ENCODE peak calls at places on chromosomes 5 and 9, in seven cellular contexts. Q is H9, Z is fibroblast of lung, L is K562, P is PC-3, E is HepG2, A is HCT116. K is an unnamed sample.
A peak's percentile ranks its signal among the peaks of the same experiment; 100 is the strongest.

GRCh38 chr5:112279082-112279481 is 140.0 kb downstream of the EPB41L4A start:
- DNase-seq in Q (no peak), Z (no peak), L (no peak), P (no peak), E (no peak), A (no peak), K (no peak)

GRCh38 chr5:39618391-39618790 is 193.6 kb upstream of the DAB2 start:
- DNase-seq in Q (no peak), Z (no peak), L (no peak), P (peak; percentile 65), E (no peak), A (no peak), K (no peak)

GRCh38 chr5:53406630-53407316 is 73.7 kb upstream of the FST start:
- DNase-seq in Q (no peak), Z (peak; percentile 95), L (no peak), P (peak; percentile 87), E (peak; percentile 5), A (peak; percentile 33), K (peak; percentile 93)

GRCh38 chr5:141869514-141869913 is 8.7 kb downstream of the PCDH1 start:
- DNase-seq in Q (no peak), Z (no peak), L (no peak), P (no peak), E (no peak), A (no peak), K (no peak)

GRCh38 chr5:86763914-86764313 is 146.2 kb downstream of the COX7C start:
- DNase-seq in Q (no peak), Z (no peak), L (no peak), P (no peak), E (no peak), A (no peak), K (no peak)

GRCh38 chr9:128636024-128636390 is 20.6 kb downstream of the DYNC2I2 start:
- DNase-seq in Q (peak; percentile 86), Z (no peak), L (no peak), P (peak; percentile 74), E (peak; percentile 81), A (no peak), K (no peak)

GRCh38 chr5:176743136-176743827 is 67.1 kb upstream of the UNC5A start:
- DNase-seq in Q (peak; percentile 55), Z (no peak), L (no peak), P (no peak), E (no peak), A (no peak), K (no peak)

GRCh38 chr5:51479840-51480239 is 96.6 kb downstream of the ISL1 start:
- DNase-seq in Q (no peak), Z (no peak), L (no peak), P (no peak), E (no peak), A (no peak), K (no peak)

DNA sequence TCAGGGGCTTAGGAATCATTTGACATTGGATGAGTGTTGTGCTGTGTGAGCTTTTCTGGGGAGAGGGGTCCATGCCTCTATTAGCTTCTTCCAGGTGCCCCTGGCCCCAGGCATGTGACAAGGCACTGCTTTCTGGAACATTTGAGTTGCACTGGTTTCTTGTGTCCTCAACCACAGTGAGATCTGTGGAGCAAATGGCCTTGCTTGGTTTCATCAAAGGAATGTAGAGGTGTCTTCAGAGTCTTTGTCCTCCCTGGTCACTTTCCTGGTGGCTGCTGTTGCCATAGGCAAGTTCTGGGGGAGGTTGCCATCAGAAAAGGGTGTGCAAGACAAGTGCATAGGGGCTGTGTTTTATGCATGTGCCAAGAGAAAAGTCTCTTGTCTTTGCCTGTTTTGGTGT is 157.5 kb downstream of the MACROH2A1 start:
- DNase-seq in Q (no peak), Z (no peak), L (no peak), P (no peak), E (no peak), A (no peak), K (no peak)
- H3K4me2 ChIP-seq in Q (no peak overlapping the region), Z (no peak overlapping the region), L (no peak overlapping the region), P (no peak overlapping the region), E (no peak overlapping the region), A (no peak overlapping the region), K (peak overlapping the region; percentile 53)

GRCh38 chr5:8327016-8327415 is 458.1 kb downstream of the MTRR start:
- DNase-seq in Q (no peak), Z (no peak), L (no peak), P (no peak), E (no peak), A (no peak), K (no peak)
- H3K9ac ChIP-seq in Q (no peak overlapping the region), Z (no peak overlapping the region), L (no peak overlapping the region), P (no peak overlapping the region), E (no peak overlapping the region), A (no peak overlapping the region), K (no peak overlapping the region)

GRCh38 chr9:36730414-36730813 is 157.7 kb downstream of the MELK start:
- DNase-seq in Q (no peak), Z (no peak), L (no peak), P (no peak), E (no peak), A (no peak), K (no peak)

GRCh38 chr9:36731068-36731467 is 158.4 kb downstream of the MELK start:
- DNase-seq in Q (no peak), Z (no peak), L (no peak), P (no peak), E (no peak), A (no peak), K (no peak)

GRCh38 chr9:36729902-36730301 is 157.2 kb downstream of the MELK start:
- DNase-seq in Q (no peak), Z (peak; percentile 12), L (no peak), P (peak; percentile 3), E (no peak), A (no peak), K (peak; percentile 8)

GRCh38 chr9:36731576-36731975 is 158.9 kb downstream of the MELK start:
- DNase-seq in Q (no peak), Z (peak; percentile 18), L (no peak), P (no peak), E (no peak), A (no peak), K (peak; percentile 10)

GRCh38 chr9:36728651-36729520 is 156.2 kb downstream of the MELK start:
- DNase-seq in Q (peak; percentile 91), Z (peak; percentile 58), L (peak; percentile 64), P (peak; percentile 72), E (peak; percentile 54), A (peak; percentile 57), K (peak; percentile 32)
- TF ChIP-seq CTCF in Q (peak; percentile 98), Z (peak; percentile 75), L (peak; percentile 89), P (peak; percentile 76), E (peak; percentile 89), A (peak; percentile 93), K (peak; percentile 84)

DNA sequence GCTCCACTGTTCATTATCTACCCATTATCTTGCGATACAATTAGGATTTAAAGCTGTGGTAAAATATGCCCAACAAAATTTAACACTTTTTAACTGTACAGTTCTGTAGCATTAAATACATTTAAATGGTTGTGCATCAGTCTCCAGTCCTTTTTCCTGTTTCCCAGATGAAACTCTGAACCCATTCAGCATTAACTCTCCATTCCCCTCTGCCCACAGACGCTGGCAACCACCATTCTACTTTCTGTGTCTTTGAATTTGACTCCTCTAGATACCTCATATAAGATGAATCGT is 2.9 kb upstream of the TRIM7 start:
- DNase-seq in Q (no peak), Z (no peak), L (no peak), P (no peak), E (no peak), A (no peak), K (no peak)
- H3K4me2 ChIP-seq in Q (no peak overlapping the region), Z (no peak overlapping the region), L (peak overlapping the region; percentile 93), P (peak overlapping the region; percentile 85), E (peak overlapping the region; percentile 80), A (peak overlapping the region; percentile 94), K (no peak overlapping the region)

GRCh38 chr5:82512025-82512424 is 233.9 kb upstream of the RPS23 start:
- DNase-seq in Q (no peak), Z (no peak), L (no peak), P (no peak), E (no peak), A (no peak), K (no peak)

GRCh38 chr5:82513739-82514138 is 235.6 kb upstream of the RPS23 start:
- DNase-seq in Q (peak; percentile 60), Z (no peak), L (no peak), P (no peak), E (no peak), A (no peak), K (no peak)

GRCh38 chr5:82509726-82510125 is 231.6 kb upstream of the RPS23 start:
- DNase-seq in Q (no peak), Z (no peak), L (no peak), P (no peak), E (no peak), A (no peak), K (no peak)
- H3K9ac ChIP-seq in Q (no peak overlapping the region), Z (no peak overlapping the region), L (no peak overlapping the region), P (no peak overlapping the region), E (no peak overlapping the region), A (no peak overlapping the region), K (no peak overlapping the region)

GRCh38 chr5:137037848-137038247 is 461.3 kb downstream of the SPOCK1 start:
- DNase-seq in Q (no peak), Z (no peak), L (no peak), P (no peak), E (no peak), A (no peak), K (no peak)
- TF ChIP-seq CTCF in Q (peak; percentile 55), Z (no peak), L (no peak), P (no peak), E (no peak), A (no peak), K (no peak)

DNA sequence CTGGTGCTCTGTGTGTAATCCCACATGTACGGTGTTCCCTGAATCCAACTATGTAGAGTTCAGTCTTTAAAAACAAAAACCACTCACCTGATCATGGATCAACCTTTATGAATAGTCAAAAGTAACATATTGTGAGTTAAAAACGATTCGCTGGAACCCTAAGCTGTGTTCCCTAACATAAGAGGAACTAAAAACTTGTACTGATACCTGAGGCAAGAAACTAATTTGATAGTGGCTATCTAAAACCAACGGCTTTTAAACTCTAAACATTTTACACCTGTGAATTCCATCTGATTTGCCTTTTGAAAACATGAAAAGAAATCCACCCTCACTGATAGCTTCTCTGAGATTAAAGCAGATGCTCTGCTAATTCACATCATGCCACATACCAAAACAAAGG is 101.5 kb downstream of the DEPDC1B start:
- DNase-seq in Q (no peak), Z (no peak), L (no peak), P (no peak), E (no peak), A (no peak), K (no peak)
- H3K4me2 ChIP-seq in Q (no peak overlapping the region), Z (no peak overlapping the region), L (no peak overlapping the region), P (no peak overlapping the region), E (no peak overlapping the region), A (no peak overlapping the region), K (no peak overlapping the region)

K was measured in astrocyte.